ENCODE peak calls at places on chromosomes 2 and 18, in nine cellular contexts. Y is GM23338, I is foreskin fibroblast, W is retinal pigment epithelial cell, P is uterus, K is AG04449, E is fibroblast of the aortic adventitia, L is OCI-LY7, C is fibroblast of villous mesenchyme. M is an unnamed sample.

GRCh38 chr2:16478817-16479216 is 186.8 kb downstream of the CYRIA start:
- DNase-seq in Y (no peak), I (no peak), W (no peak), P (no peak), K (no peak), E (no peak), L (no peak), C (no peak), M (no peak)

GRCh38 chr2:65077898-65078297 is 21.7 kb downstream of the CEP68 start:
- DNase-seq in Y (no peak), I (no peak), W (no peak), P (no peak), K (no peak), E (no peak), L (peak), C (no peak), M (no peak)

GRCh38 chr18:50429207-50429948 is 54.5 kb downstream of the SKA1 start:
- DNase-seq in Y (peak), I (peak), W (no peak), P (no peak), K (no peak), E (peak), L (peak), C (peak), M (no peak)

GRCh38 chr18:79728931-79729586 is 49.5 kb downstream of the CTDP1 start:
- DNase-seq in Y (no peak), I (no peak), W (no peak), P (no peak), K (no peak), E (no peak), L (no peak), C (no peak), M (no peak)

GRCh38 chr2:65129276-65129612 is 662 bp downstream of the RAB1A start:
- DNase-seq in Y (no peak), I (no peak), W (no peak), P (no peak), K (no peak), E (no peak), L (peak), C (peak), M (no peak)

GRCh38 chr2:110126086-110126773 is 10.6 kb upstream of the MALL start:
- DNase-seq in Y (no peak), I (peak), W (no peak), P (no peak), K (no peak), E (peak), L (no peak), C (no peak), M (no peak)

GRCh38 chr18:58785171-58785805 is 79.4 kb upstream of the ZNF532 start:
- DNase-seq in Y (no peak), I (peak), W (no peak), P (peak), K (peak), E (peak), L (no peak), C (peak), M (peak)

GRCh38 chr18:22114526-22115321 is 54.7 kb upstream of the GATA6 start:
- DNase-seq in Y (no peak), I (no peak), W (no peak), P (no peak), K (no peak), E (no peak), L (no peak), C (no peak), M (no peak)

GRCh38 chr18:45248240-45248903 is 366.9 kb upstream of the SLC14A2 start:
- DNase-seq in Y (no peak), I (peak), W (peak), P (peak), K (peak), E (peak), L (no peak), C (peak), M (no peak)

GRCh38 chr2:68190991-68191731 is 33.5 kb downstream of the PNO1 start:
- DNase-seq in Y (no peak), I (peak), W (no peak), P (no peak), K (peak), E (peak), L (no peak), C (peak), M (peak)

GRCh38 chr2:181806039-181806392 is 85.5 kb upstream of the ITPRID2 start:
- DNase-seq in Y (no peak), I (no peak), W (no peak), P (no peak), K (no peak), E (peak), L (no peak), C (no peak), M (no peak)

GRCh38 chr2:234158812-234159211 is 108.3 kb downstream of the SPP2 start:
- DNase-seq in Y (no peak), I (peak), W (no peak), P (no peak), K (no peak), E (no peak), L (no peak), C (no peak), M (no peak)

GRCh38 chr2:178397002-178397605 is 53.9 kb downstream of the PRKRA start:
- DNase-seq in Y (peak), I (peak), W (no peak), P (no peak), K (no peak), E (peak), L (peak), C (peak), M (no peak)

GRCh38 chr2:42874838-42875801 is 82.7 kb upstream of the HAAO start:
- DNase-seq in Y (peak), I (no peak), W (no peak), P (peak), K (no peak), E (peak), L (no peak), C (no peak), M (no peak)

GRCh38 chr18:55401638-55402191 is 186.3 kb downstream of the TCF4 start:
- DNase-seq in Y (peak), I (peak), W (peak), P (peak), K (no peak), E (peak), L (no peak), C (peak), M (peak)

GRCh38 chr2:134715932-134716643 is 2.7 kb downstream of the TMEM163 start:
- DNase-seq in Y (peak), I (no peak), W (no peak), P (no peak), K (no peak), E (no peak), L (no peak), C (no peak), M (no peak)

GRCh38 chr18:78903436-78904178 is 76.0 kb upstream of the SALL3 start:
- DNase-seq in Y (no peak), I (no peak), W (no peak), P (no peak), K (no peak), E (no peak), L (no peak), C (no peak), M (no peak)

GRCh38 chr2:148209598-148209997 is 188.7 kb downstream of the MBD5 start:
- DNase-seq in Y (peak), I (no peak), W (no peak), P (no peak), K (no peak), E (no peak), L (peak), C (peak), M (peak)

GRCh38 chr2:45930396-45930792 is 278.9 kb downstream of the PRKCE start:
- DNase-seq in Y (no peak), I (peak), W (no peak), P (peak), K (no peak), E (peak), L (no peak), C (peak), M (peak)

GRCh38 chr2:16281451-16282330 is 341.3 kb downstream of the MYCN start:
- DNase-seq in Y (peak), I (no peak), W (peak), P (no peak), K (no peak), E (no peak), L (peak), C (peak), M (no peak)

GRCh38 chr2:25977768-25978167 is 4.5 kb downstream of the KIF3C start:
- DNase-seq in Y (no peak), I (peak), W (peak), P (no peak), K (no peak), E (no peak), L (no peak), C (no peak), M (no peak)

GRCh38 chr2:31729442-31730092 is 148.8 kb upstream of the SRD5A2 start:
- DNase-seq in Y (peak), I (peak), W (no peak), P (no peak), K (peak), E (peak), L (peak), C (peak), M (peak)

GRCh38 chr18:50956116-50956515 is 11.7 kb upstream of the ELAC1 start:
- DNase-seq in Y (no peak), I (no peak), W (peak), P (no peak), K (no peak), E (no peak), L (no peak), C (no peak), M (no peak)

GRCh38 chr18:47932603-47933002 is 2.1 kb upstream of the SMAD2 start:
- DNase-seq in Y (peak), I (no peak), W (no peak), P (no peak), K (no peak), E (no peak), L (no peak), C (no peak), M (no peak)

GRCh38 chr18:47930844-47931706 is 616 bp upstream of the SMAD2 start:
- DNase-seq in Y (peak), I (peak), W (peak), P (peak), K (peak), E (peak), L (peak), C (peak), M (peak)

GRCh38 chr18:47930086-47930843 is at the start of gene SMAD2:
- DNase-seq in Y (peak), I (peak), W (no peak), P (peak), K (no peak), E (peak), L (peak), C (peak), M (peak)

GRCh38 chr18:47932170-47932569 is 1.7 kb upstream of the SMAD2 start:
- DNase-seq in Y (no peak), I (no peak), W (no peak), P (no peak), K (no peak), E (no peak), L (no peak), C (no peak), M (no peak)

GRCh38 chr18:47931707-47932103 is 1.2 kb upstream of the SMAD2 start:
- DNase-seq in Y (peak), I (peak), W (no peak), P (no peak), K (no peak), E (no peak), L (peak), C (peak), M (no peak)
- TF ChIP-seq CTCF in Y (peak), I (peak), W (peak), P (no peak), K (no peak), E (no peak), L (peak), C (no peak), M (no peak)

DNA sequence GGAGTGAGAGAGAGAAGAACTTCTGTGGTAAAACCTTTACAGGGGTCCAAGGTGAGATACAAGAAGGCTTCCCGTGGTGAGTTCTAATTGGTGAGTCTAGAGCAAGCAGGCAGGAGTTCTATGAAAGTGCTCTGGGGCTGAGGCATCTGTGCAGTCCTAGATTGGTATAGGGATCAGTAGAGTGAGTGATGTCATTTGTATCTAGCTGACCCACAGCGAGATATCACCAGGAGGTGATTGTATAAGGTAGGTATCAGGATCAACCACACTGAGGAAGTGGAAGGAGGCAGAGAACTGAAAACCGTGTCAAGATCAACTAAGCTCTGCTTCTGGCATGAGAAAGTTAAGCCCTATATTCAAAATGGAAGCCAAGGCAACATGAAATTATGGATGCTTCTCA is 1648.9 kb upstream of the TMEFF2 start:
- DNase-seq in Y (no peak), I (no peak), W (no peak), P (no peak), K (no peak), E (no peak), L (no peak), C (no peak), M (no peak)
- H3K4me3 ChIP-seq in Y (no peak), I (no peak), W (no peak), P (no peak), K (no peak), E (no peak), L (no peak), C (no peak), M (no peak)

DNA sequence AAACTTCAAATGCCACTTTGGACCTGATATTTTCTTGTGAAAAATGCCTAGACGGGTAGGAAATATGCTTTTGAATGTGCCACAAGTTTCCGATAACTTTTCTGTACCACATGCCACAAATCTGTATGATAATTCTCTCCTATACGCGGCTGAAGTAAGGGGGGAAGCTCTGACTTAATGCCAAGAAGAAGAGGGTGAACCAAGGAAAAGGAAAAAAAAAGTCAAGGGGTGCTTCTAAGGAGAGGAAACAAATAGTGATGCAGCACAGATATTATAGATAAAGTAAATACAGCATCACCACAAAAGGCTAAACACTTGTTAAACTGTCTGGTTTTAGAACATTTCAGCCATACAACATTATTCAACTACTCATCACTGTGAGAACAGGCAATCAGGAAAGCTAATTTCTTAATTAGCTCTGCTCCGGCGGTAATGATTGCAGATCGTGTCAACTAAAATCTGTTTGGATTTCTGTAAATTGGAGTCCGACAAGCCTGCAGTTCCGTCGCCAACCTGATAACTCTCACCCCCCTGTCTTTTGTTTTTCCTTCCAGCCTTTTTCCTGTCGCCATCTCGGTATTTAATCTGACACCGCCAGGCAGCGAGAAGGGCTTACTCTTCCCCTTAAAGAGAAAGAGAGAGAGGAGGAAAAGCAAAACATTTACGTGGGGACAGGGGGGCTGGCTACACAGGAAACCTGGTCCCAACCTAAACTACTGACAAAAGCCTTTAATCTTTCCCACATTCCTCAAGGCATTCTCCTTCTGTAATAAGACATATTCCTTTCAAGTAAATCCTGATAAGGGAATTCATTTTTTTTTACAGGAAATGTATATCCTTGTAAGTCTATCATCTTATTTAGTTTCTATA is 67.5 kb downstream of the ZEB2 start:
- DNase-seq in Y (peak), I (peak), W (no peak), P (no peak), K (no peak), E (peak), L (no peak), C (peak), M (no peak)
- TF ChIP-seq CTCF in Y (peak), I (peak), W (peak), P (no peak), K (no peak), E (peak), L (peak), C (peak), M (no peak)

DNA sequence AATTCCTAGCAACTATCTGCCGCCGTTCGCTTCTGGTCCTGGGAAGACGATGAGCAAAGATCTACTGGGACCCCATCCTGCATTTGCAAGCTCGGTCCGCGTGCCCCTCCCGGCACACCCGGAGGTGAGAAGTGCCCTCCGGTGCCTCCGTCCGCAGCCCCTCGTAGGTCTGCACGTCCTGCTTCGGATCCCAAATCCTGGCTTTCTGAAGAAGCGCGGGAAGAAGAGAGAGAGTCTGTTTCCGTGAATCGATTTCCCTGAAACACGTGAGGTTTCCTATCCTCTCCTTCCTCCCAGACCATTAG is 5.0 kb upstream of the OSR1 start:
- DNase-seq in Y (peak), I (peak), W (no peak), P (no peak), K (no peak), E (peak), L (no peak), C (no peak), M (no peak)
- H3K4me3 ChIP-seq in Y (peak), I (peak), W (peak), P (peak), K (peak), E (peak), L (no peak), C (peak), M (peak)

GRCh38 chr2:38076250-38076709 is 329 bp upstream of the CYP1B1 start:
- DNase-seq in Y (peak), I (peak), W (no peak), P (peak), K (no peak), E (peak), L (no peak), C (peak), M (peak)
- TF ChIP-seq CTCF in Y (peak), I (peak), W (peak), P (no peak), K (peak), E (no peak), L (no peak), C (peak), M (no peak)

GRCh38 chr2:127386246-127386645 is 1.5 kb downstream of the MAP3K2 start:
- DNase-seq in Y (no peak), I (no peak), W (no peak), P (no peak), K (no peak), E (peak), L (no peak), C (peak), M (no peak)
- H3K4me3 ChIP-seq in Y (peak), I (peak), W (peak), P (peak), K (peak), E (peak), L (peak), C (peak), M (peak)

M was measured in HFF-Myc.